ENCODE peak calls at places on chromosomes 6 and 20, in ten cellular contexts. J, S, H, E, T, N, Q, F, L and P are unnamed samples.

GRCh38 chr6:72811971-72812421 is 190.1 kb downstream of the KCNQ5 start:
- DNase-seq in J (no peak), S (no peak), H (no peak), E (peak; percentile 34), T (peak; percentile 80), N (no peak), Q (no peak), F (peak; percentile 90), L (no peak), P (no peak)

GRCh38 chr6:83221886-83222479 is 28.8 kb downstream of the RWDD2A start:
- DNase-seq in J (peak; percentile 65), S (no peak), H (no peak), E (peak; percentile 67), T (peak; percentile 57), N (peak; percentile 70), Q (no peak), F (peak; percentile 49), L (no peak), P (no peak)

GRCh38 chr6:3984494-3984893 is 94.4 kb downstream of the FAM217A start:
- DNase-seq in J (no peak), S (no peak), H (no peak), E (no peak), T (no peak), N (no peak), Q (no peak), F (no peak), L (no peak), P (no peak)

GRCh38 chr6:10633216-10633615 is 61.2 kb downstream of the C6orf52 start:
- DNase-seq in J (no peak), S (peak; percentile 37), H (no peak), E (peak; percentile 1), T (peak; percentile 95), N (peak; percentile 86), Q (peak; percentile 44), F (peak; percentile 91), L (no peak), P (no peak)

GRCh38 chr20:23446505-23446904 is 6.2 kb downstream of the CST11 start:
- DNase-seq in J (peak; percentile 86), S (no peak), H (no peak), E (peak; percentile 64), T (peak; percentile 60), N (peak; percentile 28), Q (no peak), F (peak; percentile 30), L (no peak), P (no peak)

GRCh38 chr6:81792826-81793225 is 40.3 kb upstream of the TENT5A start:
- DNase-seq in J (no peak), S (no peak), H (no peak), E (no peak), T (no peak), N (no peak), Q (no peak), F (no peak), L (no peak), P (no peak)

GRCh38 chr20:34852298-34852697 is 20.4 kb downstream of the GGT7 start:
- DNase-seq in J (no peak), S (no peak), H (no peak), E (no peak), T (no peak), N (no peak), Q (no peak), F (no peak), L (no peak), P (no peak)

GRCh38 chr6:32692019-32692418 is 25.6 kb upstream of the HLA-DQB1 start:
- DNase-seq in J (peak; percentile 64), S (peak; percentile 81), H (no peak), E (peak; percentile 3), T (peak; percentile 66), N (no peak), Q (no peak), F (no peak), L (peak; percentile 30), P (no peak)

GRCh38 chr6:32868257-32868788 is 14.3 kb downstream of the PSMB9 start:
- DNase-seq in J (peak; percentile 85), S (peak; percentile 88), H (no peak), E (peak; percentile 82), T (peak; percentile 87), N (peak; percentile 77), Q (no peak), F (peak; percentile 56), L (peak; percentile 31), P (no peak)

GRCh38 chr20:9615118-9615517 is 100.7 kb downstream of the LAMP5 start:
- DNase-seq in J (no peak), S (no peak), H (no peak), E (no peak), T (no peak), N (no peak), Q (no peak), F (no peak), L (no peak), P (no peak)

GRCh38 chr20:9617062-9617461 is 102.7 kb downstream of the LAMP5 start:
- DNase-seq in J (peak; percentile 84), S (peak; percentile 46), H (no peak), E (peak; percentile 75), T (peak; percentile 89), N (peak; percentile 79), Q (peak; percentile 10), F (peak; percentile 50), L (peak; percentile 34), P (no peak)

GRCh38 chr20:9615766-9616454 is 101.5 kb downstream of the LAMP5 start:
- DNase-seq in J (no peak), S (no peak), H (no peak), E (no peak), T (no peak), N (no peak), Q (no peak), F (no peak), L (no peak), P (peak; percentile 44)

GRCh38 chr20:9616455-9616805 is 102.0 kb downstream of the LAMP5 start:
- DNase-seq in J (no peak), S (no peak), H (no peak), E (no peak), T (no peak), N (no peak), Q (no peak), F (no peak), L (no peak), P (peak; percentile 60)

GRCh38 chr20:9617940-9618339 is 103.5 kb downstream of the LAMP5 start:
- DNase-seq in J (peak; percentile 59), S (peak; percentile 41), H (no peak), E (peak; percentile 27), T (peak; percentile 89), N (peak; percentile 48), Q (no peak), F (peak; percentile 5), L (peak; percentile 71), P (no peak)
- TF ChIP-seq CTCF in J (peak; percentile 68), S (peak; percentile 36), H (peak; percentile 22), E (peak; percentile 8), T (peak; percentile 96), N (no peak), Q (no peak), F (peak; percentile 31), L (peak; percentile 97), P (peak; percentile 42)

GRCh38 chr6:12291785-12292604 is 1.8 kb downstream of the EDN1 start:
- DNase-seq in J (peak; percentile 65), S (peak; percentile 31), H (no peak), E (peak; percentile 65), T (peak; percentile 50), N (no peak), Q (no peak), F (no peak), L (no peak), P (no peak)
- TF ChIP-seq CTCF in J (peak; percentile 47), S (no peak), H (peak; percentile 61), E (peak; percentile 45), T (peak; percentile 50), N (peak; percentile 14), Q (peak; percentile 21), F (peak; percentile 46), L (peak; percentile 37), P (peak; percentile 48)

GRCh38 chr6:158819213-158819976 is at the start of gene EZR:
- DNase-seq in J (peak; percentile 91), S (peak; percentile 87), H (peak; percentile 95), E (peak; percentile 80), T (peak; percentile 81), N (peak; percentile 59), Q (no peak), F (peak; percentile 23), L (no peak), P (no peak)
- TF ChIP-seq CTCF in J (peak; percentile 12), S (no peak), H (no peak), E (no peak), T (no peak), N (no peak), Q (peak; percentile 1), F (peak; percentile 42), L (no peak), P (no peak)

GRCh38 chr6:150418825-150419594 is 50.2 kb downstream of the IYD start:
- DNase-seq in J (peak; percentile 69), S (peak; percentile 75), H (peak; percentile 87), E (peak; percentile 79), T (peak; percentile 59), N (peak; percentile 65), Q (no peak), F (peak; percentile 7), L (no peak), P (peak; percentile 89)

GRCh38 chr6:150420428-150420827 is 51.6 kb downstream of the IYD start:
- DNase-seq in J (no peak), S (no peak), H (no peak), E (no peak), T (no peak), N (no peak), Q (no peak), F (no peak), L (no peak), P (no peak)

GRCh38 chr6:150417247-150417646 is 48.4 kb downstream of the IYD start:
- DNase-seq in J (no peak), S (no peak), H (no peak), E (no peak), T (no peak), N (no peak), Q (no peak), F (no peak), L (no peak), P (no peak)

GRCh38 chr6:150416120-150416519 is 47.3 kb downstream of the IYD start:
- DNase-seq in J (no peak), S (no peak), H (no peak), E (no peak), T (no peak), N (no peak), Q (no peak), F (no peak), L (no peak), P (no peak)

DNA sequence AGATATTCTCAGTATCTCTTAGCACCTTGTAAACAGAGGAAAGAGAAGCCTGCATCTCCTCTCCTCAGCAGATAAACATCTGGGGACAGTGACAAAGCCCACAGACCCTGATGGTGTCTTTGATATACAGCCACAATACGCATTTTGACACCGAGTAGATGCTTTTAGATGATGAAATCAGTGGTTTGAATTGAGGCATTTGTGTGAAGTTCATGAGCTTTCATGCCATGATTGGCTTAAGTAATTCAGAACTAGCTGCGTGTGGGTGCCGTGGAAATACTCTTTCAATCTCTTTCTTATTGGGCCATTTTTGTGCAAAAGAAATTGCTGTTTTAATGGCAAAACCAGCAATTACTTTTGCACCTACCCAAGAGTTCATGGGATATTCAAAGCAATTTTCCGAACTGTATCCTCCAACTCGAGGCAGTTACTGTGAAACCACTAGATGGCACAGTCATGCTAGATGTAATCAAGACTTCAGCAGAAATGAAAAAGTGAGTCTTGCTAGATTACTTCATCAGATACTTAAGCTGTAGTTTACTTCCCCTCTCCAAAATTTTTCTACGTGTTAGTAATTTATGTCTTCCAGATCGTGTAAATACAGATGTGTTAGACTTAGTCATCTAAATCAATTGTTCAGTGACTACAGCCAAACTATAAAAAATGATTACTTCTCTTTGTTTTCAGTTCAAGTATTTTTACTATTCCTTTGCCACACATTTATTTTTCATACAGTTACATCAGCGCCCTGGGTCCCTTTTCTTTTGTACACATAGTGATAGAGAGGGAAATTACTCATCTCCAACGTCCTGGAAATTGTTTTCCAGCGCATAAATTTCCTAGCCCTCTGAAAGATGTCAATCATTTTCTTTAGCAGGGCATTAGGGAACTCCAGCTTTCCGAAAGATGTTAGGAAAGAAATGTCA is 49.4 kb downstream of the IYD start:
- DNase-seq in J (peak; percentile 73), S (peak; percentile 15), H (no peak), E (peak; percentile 87), T (peak; percentile 86), N (peak; percentile 93), Q (peak; percentile 36), F (peak; percentile 71), L (peak; percentile 51), P (no peak)
- TF ChIP-seq CTCF in J (peak; percentile 82), S (peak; percentile 42), H (peak; percentile 90), E (peak; percentile 80), T (peak; percentile 80), N (peak; percentile 82), Q (peak; percentile 54), F (peak; percentile 82), L (peak; percentile 86), P (peak; percentile 83)